ENCODE peak calls at places on chromosome 19, in four cellular contexts. Q is endothelial cell of umbilical vein, W is BE2C, Y is Karpas-422. F is an unnamed sample.

GRCh38 chr19:6446452-6446851 is 12.9 kb upstream of the SLC25A41 start:
- DNase-seq in Q (no peak), W (no peak), Y (no peak), F (no peak)

GRCh38 chr19:46614114-46614701 is 10.7 kb downstream of the PTGIR start:
- DNase-seq in Q (peak; percentile 73), W (peak; percentile 89), Y (peak; percentile 89), F (peak; percentile 71)

GRCh38 chr19:40612831-40613668 is 11.9 kb downstream of the LTBP4 start:
- DNase-seq in Q (no peak), W (peak; percentile 77), Y (peak; percentile 70), F (peak; percentile 66)

GRCh38 chr19:45508931-45509691 is 1.8 kb downstream of the VASP start:
- DNase-seq in Q (peak; percentile 49), W (peak; percentile 46), Y (peak; percentile 77), F (no peak)

GRCh38 chr19:30426864-30427263 is 54.7 kb downstream of the ZNF536 start:
- DNase-seq in Q (no peak), W (no peak), Y (no peak), F (no peak)

GRCh38 chr19:40217027-40217810 is 965 bp downstream of the TTC9B start:
- DNase-seq in Q (no peak), W (no peak), Y (no peak), F (no peak)

GRCh38 chr19:58554494-58555368 is at the start of gene CHMP2A:
- DNase-seq in Q (peak; percentile 97), W (peak; percentile 99), Y (peak; percentile 95), F (peak; percentile 99)

GRCh38 chr19:48623556-48624066 is 4.3 kb downstream of the SPHK2 start:
- DNase-seq in Q (no peak), W (no peak), Y (no peak), F (no peak)

GRCh38 chr19:52140077-52140710 is 456 bp upstream of the ZNF616 start:
- DNase-seq in Q (no peak), W (no peak), Y (no peak), F (no peak)

GRCh38 chr19:47197141-47197540 is 33.9 kb downstream of the BBC3 start:
- DNase-seq in Q (no peak), W (no peak), Y (no peak), F (no peak)

GRCh38 chr19:51439021-51439465 is 19.2 kb downstream of the SIGLEC8 start:
- DNase-seq in Q (no peak), W (no peak), Y (peak; percentile 95), F (no peak)

GRCh38 chr19:33430674-33431277 is 57.3 kb downstream of the CEBPG start:
- DNase-seq in Q (peak; percentile 65), W (peak; percentile 87), Y (peak; percentile 83), F (peak; percentile 48)

GRCh38 chr19:46080561-46080960 is 39.8 kb upstream of the IGFL4 start:
- DNase-seq in Q (no peak), W (no peak), Y (no peak), F (no peak)

DNA sequence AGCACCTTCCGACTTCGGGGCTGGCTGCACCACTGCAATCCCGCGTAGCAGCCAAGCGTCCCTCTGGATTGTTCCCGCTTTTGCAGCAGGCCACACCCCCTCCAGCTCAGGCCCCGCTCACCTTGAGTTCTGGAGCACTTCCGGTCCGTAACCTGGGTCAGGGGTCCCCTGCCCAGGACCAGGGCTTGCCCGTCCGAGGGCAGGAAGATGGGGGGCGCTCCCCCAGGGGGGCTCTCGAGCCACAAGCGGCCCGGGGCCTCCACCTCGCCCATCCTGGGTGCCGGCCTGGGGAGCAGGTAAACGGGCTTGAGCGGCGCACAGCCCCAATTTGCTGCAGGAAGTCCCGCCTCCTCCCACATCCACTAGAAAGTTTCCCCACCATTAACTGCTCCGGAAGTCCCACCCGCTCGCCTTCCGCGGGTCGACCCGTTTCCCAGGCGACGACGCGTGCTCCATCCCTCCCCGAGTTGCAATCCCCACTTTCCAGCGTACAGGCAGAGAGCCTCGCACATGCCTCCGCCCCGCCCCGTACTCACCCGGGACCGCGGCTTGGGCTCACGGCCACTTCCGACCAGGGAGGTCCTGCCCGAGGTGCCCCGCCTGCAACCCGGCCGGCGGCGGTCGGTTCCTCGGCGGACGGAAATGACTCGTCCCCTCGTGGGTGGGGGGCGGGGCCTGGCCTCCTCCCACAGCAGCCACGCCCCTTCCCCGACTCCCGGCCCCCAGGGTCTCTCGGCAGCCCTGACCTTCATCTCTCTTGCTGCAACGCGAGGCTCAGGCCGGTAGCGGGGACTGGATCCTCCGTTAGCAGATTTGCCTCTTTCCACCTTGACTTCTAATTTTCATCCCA is at the start of gene PNKP:
- DNase-seq in Q (peak; percentile 93), W (peak; percentile 94), Y (peak; percentile 98), F (peak; percentile 90)
- H3K4me1 ChIP-seq in Q (peaks cover 26% of the 10 kb centered on the region), W (peaks cover 34% of the 10 kb centered on the region), Y (peaks cover 49% of the 10 kb centered on the region), F (peaks cover 47% of the 10 kb centered on the region)

DNA sequence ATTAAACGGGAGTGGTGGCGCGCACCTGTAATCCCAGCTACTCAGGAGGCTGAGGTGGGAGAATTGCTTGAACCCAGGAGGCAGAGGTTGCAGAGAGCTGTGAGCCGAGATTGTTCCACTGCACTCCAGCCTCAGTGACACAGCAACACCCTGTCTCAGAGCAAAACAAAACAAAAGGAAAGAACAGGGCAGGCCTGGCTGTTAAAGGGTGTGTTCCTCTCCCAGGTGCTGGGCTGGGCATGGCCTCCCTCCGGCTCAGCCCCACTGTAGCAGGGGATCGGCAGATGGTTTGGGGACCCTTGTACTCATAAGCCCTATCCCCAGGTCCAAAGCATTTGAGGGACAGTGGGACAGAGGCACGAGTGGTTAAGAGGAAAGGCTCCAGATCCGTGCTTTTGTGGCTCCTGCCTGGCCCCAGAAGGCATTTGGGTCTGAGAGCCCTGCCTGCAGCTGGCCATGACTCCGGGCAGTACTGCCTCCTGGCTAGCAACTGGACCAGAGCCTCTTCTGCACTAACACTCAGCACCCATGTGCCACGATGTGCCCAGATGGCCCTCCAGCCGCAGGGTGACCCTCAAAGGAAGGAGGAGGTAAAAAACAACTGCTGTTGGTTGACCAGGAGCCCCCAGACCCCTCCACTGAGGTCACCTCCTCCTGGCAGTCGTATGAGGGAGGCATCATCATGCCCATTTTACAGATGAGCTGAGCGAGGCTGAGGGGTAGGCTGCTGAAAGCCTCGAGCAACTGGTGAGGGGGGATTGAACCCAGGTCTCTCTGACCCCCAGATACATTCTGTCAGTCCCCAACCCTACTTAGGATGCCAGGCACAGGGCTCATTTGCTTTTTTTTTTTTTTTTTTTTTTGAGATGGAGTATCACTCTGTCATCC is 10.0 kb downstream of the RFX1 start:
- DNase-seq in Q (no peak), W (no peak), Y (no peak), F (no peak)
- H3K36me3 ChIP-seq in Q (no peaks in the 10 kb centered on the region), W (peaks cover 8% of the 10 kb centered on the region), Y (peaks cover 11% of the 10 kb centered on the region), F (peaks cover 10% of the 10 kb centered on the region)

DNA sequence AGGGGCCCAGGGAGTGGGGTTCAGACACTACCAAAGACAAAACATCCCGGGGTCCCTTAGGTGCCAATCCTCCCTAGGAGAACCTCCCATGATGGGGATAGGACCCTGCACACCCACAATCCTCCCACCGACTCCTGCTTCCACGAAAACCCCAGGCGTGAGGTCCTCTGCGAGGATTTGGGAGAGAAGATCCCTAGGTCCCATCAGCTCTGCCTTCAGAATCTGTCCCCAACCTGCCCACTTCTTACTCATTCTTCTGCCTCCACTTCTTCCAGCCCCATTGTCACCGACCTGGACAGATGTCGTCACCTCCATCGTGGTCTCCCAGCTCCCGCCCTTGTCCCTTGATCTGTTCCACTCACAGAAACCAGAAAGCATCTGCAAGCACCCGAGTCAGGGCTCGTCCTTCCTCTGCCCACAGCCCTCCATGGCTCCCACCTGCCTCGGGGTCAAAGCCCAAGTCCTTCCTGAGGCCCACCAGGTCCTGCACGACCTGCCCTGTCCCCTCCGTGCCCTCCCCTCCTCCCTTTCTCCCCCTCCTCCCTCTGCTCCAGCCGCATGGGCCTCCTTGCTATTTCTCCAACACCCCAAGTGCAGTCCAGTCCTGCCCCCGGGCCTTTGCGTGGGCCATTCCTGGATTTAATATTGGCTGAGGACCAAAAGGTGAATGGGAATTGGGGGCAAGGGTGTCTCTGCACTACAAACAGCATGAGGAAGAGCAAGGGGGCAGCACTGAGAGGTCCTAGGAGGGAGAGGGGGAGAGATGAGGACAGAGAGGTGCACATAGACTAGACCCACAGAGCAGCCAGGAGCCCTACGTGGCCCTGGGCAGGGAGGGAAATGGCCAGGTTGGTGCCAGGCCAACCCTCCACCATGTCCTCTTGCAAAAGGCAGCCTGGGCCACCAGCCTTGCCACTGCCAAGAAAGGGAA is 51.3 kb downstream of the PTPRS start:
- DNase-seq in Q (no peak), W (no peak), Y (peak; percentile 49), F (no peak)
- H3K4me1 ChIP-seq in Q (peaks cover 8% of the 10 kb centered on the region), W (no peaks in the 10 kb centered on the region), Y (peaks cover 41% of the 10 kb centered on the region), F (peaks cover 12% of the 10 kb centered on the region)

GRCh38 chr19:57088125-57088524 is 31.7 kb upstream of the USP29 start:
- DNase-seq in Q (no peak), W (no peak), Y (no peak), F (no peak)
- H3K36me3 ChIP-seq in Q (no peaks in the 10 kb centered on the region), W (no peaks in the 10 kb centered on the region), Y (no peaks in the 10 kb centered on the region), F (no peaks in the 10 kb centered on the region)

GRCh38 chr19:11381535-11382369 is 2.4 kb downstream of the EPOR start:
- DNase-seq in Q (peak; percentile 81), W (peak; percentile 94), Y (peak; percentile 99), F (peak; percentile 78)

GRCh38 chr19:11378319-11379189 is 4.1 kb downstream of the SWSAP1 start:
- DNase-seq in Q (peak; percentile 49), W (peak; percentile 84), Y (peak; percentile 63), F (no peak)

GRCh38 chr19:11380653-11381534 is 3.2 kb downstream of the EPOR start:
- DNase-seq in Q (peak; percentile 95), W (peak; percentile 96), Y (peak; percentile 99), F (peak; percentile 98)

GRCh38 chr19:11377756-11378155 is 3.3 kb downstream of the SWSAP1 start:
- DNase-seq in Q (no peak), W (no peak), Y (no peak), F (no peak)

GRCh38 chr19:11379857-11380350 is 4.2 kb downstream of the EPOR start:
- DNase-seq in Q (no peak), W (no peak), Y (no peak), F (no peak)
- H3K4me1 ChIP-seq in Q (peaks cover 53% of the 10 kb centered on the region), W (peaks cover 3% of the 10 kb centered on the region), Y (peaks cover 62% of the 10 kb centered on the region), F (peaks cover 57% of the 10 kb centered on the region)

GRCh38 chr19:1822210-1822609 is 10.1 kb upstream of the ATP8B3 start:
- DNase-seq in Q (no peak), W (no peak), Y (no peak), F (no peak)
- H3K36me3 ChIP-seq in Q (no peaks in the 10 kb centered on the region), W (peaks cover 86% of the 10 kb centered on the region), Y (peaks cover 6% of the 10 kb centered on the region), F (peaks cover 18% of the 10 kb centered on the region)

GRCh38 chr19:4059931-4060620 is 6.6 kb downstream of the ZBTB7A start:
- DNase-seq in Q (no peak), W (no peak), Y (peak; percentile 72), F (peak; percentile 79)
- H3K4me1 ChIP-seq in Q (peaks cover 25% of the 10 kb centered on the region), W (no peaks in the 10 kb centered on the region), Y (peaks cover 47% of the 10 kb centered on the region), F (peaks cover 52% of the 10 kb centered on the region)

F was measured in CD8-positive, alpha-beta memory T cell.